ENCODE peak calls at places on chromosomes 7 and 10, in five cellular contexts. S, Z, O, P and A are unnamed samples.

GRCh38 chr10:131588704-131589220 is 277.2 kb upstream of the TCERG1L start:
- DNase-seq in S (no peak), Z (no peak), O (no peak), P (peak), A (no peak)

GRCh38 chr7:138239244-138239643 is 163.0 kb downstream of the AKR1D1 start:
- DNase-seq in S (peak), Z (no peak), O (no peak), P (no peak), A (no peak)

GRCh38 chr10:1938317-1938716 is 201.0 kb upstream of the ADARB2 start:
- DNase-seq in S (no peak), Z (no peak), O (no peak), P (no peak), A (no peak)

GRCh38 chr7:79063019-79063698 is 390.3 kb downstream of the MAGI2 start:
- DNase-seq in S (no peak), Z (no peak), O (peak), P (no peak), A (no peak)

GRCh38 chr7:138001529-138002095 is at the start of gene CREB3L2:
- DNase-seq in S (peak), Z (peak), O (peak), P (peak), A (peak)

GRCh38 chr7:44930921-44931320 is 45.6 kb upstream of the PURB start:
- DNase-seq in S (no peak), Z (no peak), O (no peak), P (no peak), A (no peak)

GRCh38 chr7:116438274-116438673 is 61.3 kb upstream of the CAV2 start:
- DNase-seq in S (no peak), Z (no peak), O (no peak), P (no peak), A (no peak)

GRCh38 chr10:78966844-78967488 is 101.8 kb upstream of the ZMIZ1 start:
- DNase-seq in S (no peak), Z (no peak), O (no peak), P (no peak), A (no peak)

GRCh38 chr7:29866490-29866930 is 60.2 kb downstream of the WIPF3 start:
- DNase-seq in S (no peak), Z (peak), O (no peak), P (no peak), A (no peak)

GRCh38 chr7:122137291-122138077 is 6.6 kb downstream of the AASS start:
- DNase-seq in S (no peak), Z (no peak), O (no peak), P (no peak), A (no peak)

GRCh38 chr10:27242951-27243551 is 2.5 kb upstream of the ACBD5 start:
- DNase-seq in S (no peak), Z (peak), O (peak), P (peak), A (peak)

GRCh38 chr10:123742751-123743440 is 76.7 kb downstream of the GPR26 start:
- DNase-seq in S (no peak), Z (no peak), O (peak), P (peak), A (no peak)

GRCh38 chr7:13411151-13411550 is 578.3 kb downstream of the ETV1 start:
- DNase-seq in S (no peak), Z (no peak), O (no peak), P (no peak), A (no peak)